ENCODE peak calls at places on chromosomes 4 and X, in five cellular contexts. Y is prostate gland, N is upper lobe of right lung, M is GM12865, O is activated B cell treated with CpG ODN at 0.5 μM for 24 hours. X is an unnamed sample.

GRCh38 chr4:88211473-88212252 is 53.2 kb upstream of the ABCG2 start:
- DNase-seq in Y (peak), N (no peak), M (peak), O (no peak), X (peak)

GRCh38 chr4:169999923-170000322 is 26.3 kb downstream of the MFAP3L start:
- DNase-seq in Y (no peak), N (no peak), M (no peak), O (no peak), X (no peak)

GRCh38 chr4:6294705-6295421 is 25.2 kb downstream of the WFS1 start:
- DNase-seq in Y (no peak), N (no peak), M (no peak), O (no peak), X (no peak)

GRCh38 chrX:110987292-110987691 is 108.7 kb upstream of the PAK3 start:
- DNase-seq in Y (no peak), N (no peak), M (no peak), O (no peak), X (no peak)

GRCh38 chr4:71188197-71188625 is 150.6 kb upstream of the SLC4A4 start:
- DNase-seq in Y (no peak), N (no peak), M (no peak), O (no peak), X (no peak)

GRCh38 chr4:17055788-17056187 is 157.3 kb upstream of the LDB2 start:
- DNase-seq in Y (no peak), N (no peak), M (no peak), O (no peak), X (no peak)

GRCh38 chrX:48558270-48558669 is 16.0 kb upstream of the RBM3 start:
- DNase-seq in Y (no peak), N (no peak), M (no peak), O (no peak), X (no peak)

GRCh38 chr4:75696036-75696435 is 22.8 kb upstream of the G3BP2 start:
- DNase-seq in Y (no peak), N (no peak), M (peak), O (no peak), X (no peak)

GRCh38 chr4:189001971-189002450 is 862.8 kb downstream of the TRIML1 start:
- DNase-seq in Y (no peak), N (peak), M (no peak), O (no peak), X (no peak)

GRCh38 chrX:120769576-120770341 is 105.9 kb downstream of the CT47B1 start:
- DNase-seq in Y (peak), N (no peak), M (peak), O (no peak), X (no peak)

GRCh38 chr4:147678796-147679549 is 5.0 kb downstream of the PRMT9 start:
- DNase-seq in Y (no peak), N (no peak), M (peak), O (no peak), X (no peak)

GRCh38 chr4:100632163-100632562 is 114.3 kb upstream of the EMCN start:
- DNase-seq in Y (no peak), N (no peak), M (no peak), O (no peak), X (no peak)

GRCh38 chrX:50436797-50437196 is 33.8 kb downstream of the DGKK start:
- DNase-seq in Y (no peak), N (no peak), M (no peak), O (no peak), X (no peak)

GRCh38 chr4:141046255-141046654 is 87.0 kb downstream of the RNF150 start:
- DNase-seq in Y (no peak), N (no peak), M (no peak), O (no peak), X (no peak)

GRCh38 chr4:87521757-87522374 is 7.3 kb downstream of the SPARCL1 start:
- DNase-seq in Y (peak), N (no peak), M (peak), O (no peak), X (no peak)

GRCh38 chr4:17448689-17449088 is 63.2 kb downstream of the QDPR start:
- DNase-seq in Y (no peak), N (no peak), M (peak), O (no peak), X (no peak)

GRCh38 chrX:107978707-107979307 is 3.4 kb downstream of the TEX13B start:
- DNase-seq in Y (no peak), N (no peak), M (peak), O (no peak), X (no peak)

GRCh38 chr4:151942971-151943370 is 182.2 kb upstream of the GATB start:
- DNase-seq in Y (no peak), N (no peak), M (no peak), O (no peak), X (no peak)

GRCh38 chrX:108156082-108156481 is 64.5 kb downstream of the ATG4A start:
- DNase-seq in Y (no peak), N (no peak), M (no peak), O (no peak), X (no peak)

GRCh38 chr4:68218044-68218443 is 27.4 kb downstream of the TMPRSS11B start:
- DNase-seq in Y (no peak), N (no peak), M (no peak), O (no peak), X (no peak)

GRCh38 chr4:168679397-168680176 is 182.7 kb downstream of the PALLD start:
- DNase-seq in Y (peak), N (no peak), M (no peak), O (no peak), X (no peak)

GRCh38 chrX:153778684-153779101 is 2.1 kb upstream of the SRPK3 start:
- DNase-seq in Y (no peak), N (no peak), M (no peak), O (no peak), X (no peak)

GRCh38 chrX:120260369-120260768 is 9.8 kb downstream of the ZBTB33 start:
- DNase-seq in Y (peak), N (no peak), M (no peak), O (no peak), X (no peak)

GRCh38 chrX:53445977-53446376 is 11.8 kb upstream of the HSD17B10 start:
- DNase-seq in Y (no peak), N (peak), M (peak), O (no peak), X (no peak)

GRCh38 chr4:5019274-5019673 is at the start of gene CYTL1:
- DNase-seq in Y (no peak), N (no peak), M (no peak), O (no peak), X (no peak)

GRCh38 chr4:76458829-76459228 is 23.8 kb downstream of the SHROOM3 start:
- DNase-seq in Y (no peak), N (no peak), M (no peak), O (no peak), X (no peak)

GRCh38 chr4:19547463-19547862 is 704.2 kb upstream of the SLIT2 start:
- DNase-seq in Y (no peak), N (no peak), M (no peak), O (no peak), X (no peak)

GRCh38 chr4:104752337-104752736 is 257.6 kb upstream of the CXXC4 start:
- DNase-seq in Y (no peak), N (no peak), M (peak), O (no peak), X (no peak)

GRCh38 chrX:8960809-8961413 is 73.0 kb downstream of the FAM9B start:
- DNase-seq in Y (no peak), N (no peak), M (no peak), O (no peak), X (no peak)

GRCh38 chr4:185210102-185210981 is 944 bp downstream of the SNX25 start:
- DNase-seq in Y (peak), N (peak), M (peak), O (peak), X (peak)

GRCh38 chr4:6775746-6776145 is 6.8 kb upstream of the KIAA0232 start:
- DNase-seq in Y (no peak), N (no peak), M (no peak), O (no peak), X (no peak)

GRCh38 chr4:38308728-38309315 is 348.6 kb downstream of the PTTG2 start:
- DNase-seq in Y (no peak), N (no peak), M (no peak), O (no peak), X (no peak)

GRCh38 chrX:39896951-39897740 is 200.6 kb downstream of the BCOR start:
- DNase-seq in Y (peak), N (no peak), M (no peak), O (no peak), X (no peak)

GRCh38 chrX:133054761-133055385 is 42.0 kb downstream of the USP26 start:
- DNase-seq in Y (no peak), N (no peak), M (no peak), O (no peak), X (no peak)

GRCh38 chrX:35890699-35891098 is 28.8 kb upstream of the CFAP47 start:
- DNase-seq in Y (peak), N (peak), M (peak), O (no peak), X (no peak)

GRCh38 chrX:47807548-47807947 is 29.2 kb upstream of the ZNF81 start:
- DNase-seq in Y (no peak), N (no peak), M (no peak), O (no peak), X (no peak)

GRCh38 chrX:106177106-106177981 is 9.2 kb downstream of the PWWP3B start:
- DNase-seq in Y (peak), N (peak), M (no peak), O (no peak), X (no peak)

GRCh38 chr4:130071746-130072145 is 975.8 kb downstream of the C4orf33 start:
- DNase-seq in Y (no peak), N (no peak), M (no peak), O (no peak), X (no peak)

GRCh38 chrX:68556036-68556435 is 57.2 kb downstream of the YIPF6 start:
- DNase-seq in Y (no peak), N (no peak), M (no peak), O (no peak), X (no peak)

GRCh38 chrX:1485033-1485432 is 32.3 kb upstream of the ASMTL start:
- DNase-seq in Y (no peak), N (peak), M (no peak), O (no peak), X (no peak)
- TF ChIP-seq CTCF in Y (no peak), N (no peak), M (no peak), O (no peak), X (no peak)

DNA sequence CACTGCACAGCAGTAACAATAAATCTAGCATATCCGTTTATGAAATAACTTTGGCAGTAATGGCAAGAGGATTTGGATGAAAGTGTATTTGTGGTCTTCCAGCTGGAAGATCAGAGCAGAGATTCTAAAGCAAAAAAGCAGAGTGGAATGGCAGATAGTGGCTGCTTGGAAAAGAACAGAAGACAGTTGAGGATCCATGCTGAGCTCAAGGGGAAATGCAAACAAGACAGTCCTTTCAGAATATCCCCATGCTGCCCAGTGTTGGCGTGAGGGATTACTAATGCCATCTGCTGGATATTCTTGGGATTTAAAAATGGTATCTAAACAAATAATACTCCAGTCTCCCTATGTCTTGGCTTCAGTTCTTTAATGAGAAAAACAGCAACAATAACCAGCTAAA is 629.1 kb upstream of the ATOH1 start:
- DNase-seq in Y (no peak), N (no peak), M (peak), O (no peak), X (no peak)
- TF ChIP-seq CTCF in Y (peak), N (peak), M (peak), O (no peak), X (peak)

GRCh38 chr4:183141997-183142396 is 42.9 kb downstream of the WWC2 start:
- DNase-seq in Y (no peak), N (no peak), M (no peak), O (no peak), X (no peak)
- TF ChIP-seq CTCF in Y (no peak), N (no peak), M (no peak), O (no peak), X (no peak)

GRCh38 chr4:112352736-112353135 is 55.6 kb downstream of the ALPK1 start:
- DNase-seq in Y (no peak), N (no peak), M (no peak), O (no peak), X (no peak)

GRCh38 chr4:112343330-112343729 is 46.2 kb downstream of the ALPK1 start:
- DNase-seq in Y (no peak), N (no peak), M (no peak), O (no peak), X (no peak)

GRCh38 chr4:112348488-112349158 is 51.5 kb downstream of the ALPK1 start:
- DNase-seq in Y (peak), N (peak), M (no peak), O (no peak), X (no peak)
- TF ChIP-seq CTCF in Y (peak), N (no peak), M (no peak), O (no peak), X (peak)

DNA sequence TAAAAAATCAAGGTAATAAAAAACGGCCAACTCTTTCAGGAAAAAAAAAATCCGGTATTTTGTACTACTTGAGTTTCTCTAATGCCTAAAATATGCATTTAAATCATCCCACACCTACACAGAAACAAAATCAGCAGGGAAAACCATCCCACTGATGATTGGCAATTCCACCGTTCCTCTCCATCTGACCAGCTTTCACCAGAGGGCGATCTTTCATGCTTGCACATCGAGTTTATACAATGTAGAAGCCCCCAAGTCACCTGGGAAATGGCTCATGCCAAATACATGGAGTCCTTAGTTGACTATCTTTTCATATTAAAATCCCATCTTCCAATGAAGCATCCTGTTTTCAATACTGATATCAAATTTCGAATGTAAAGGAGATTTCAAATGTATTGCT is 69.2 kb downstream of the PTCHD1 start:
- DNase-seq in Y (no peak), N (no peak), M (no peak), O (no peak), X (no peak)
- TF ChIP-seq CTCF in Y (no peak), N (no peak), M (peak), O (no peak), X (peak)

GRCh38 chrX:78378476-78379115 is 51.2 kb upstream of the CYSLTR1 start:
- DNase-seq in Y (no peak), N (no peak), M (no peak), O (no peak), X (no peak)

GRCh38 chrX:78377186-78377585 is 49.8 kb upstream of the CYSLTR1 start:
- DNase-seq in Y (no peak), N (no peak), M (no peak), O (no peak), X (no peak)

DNA sequence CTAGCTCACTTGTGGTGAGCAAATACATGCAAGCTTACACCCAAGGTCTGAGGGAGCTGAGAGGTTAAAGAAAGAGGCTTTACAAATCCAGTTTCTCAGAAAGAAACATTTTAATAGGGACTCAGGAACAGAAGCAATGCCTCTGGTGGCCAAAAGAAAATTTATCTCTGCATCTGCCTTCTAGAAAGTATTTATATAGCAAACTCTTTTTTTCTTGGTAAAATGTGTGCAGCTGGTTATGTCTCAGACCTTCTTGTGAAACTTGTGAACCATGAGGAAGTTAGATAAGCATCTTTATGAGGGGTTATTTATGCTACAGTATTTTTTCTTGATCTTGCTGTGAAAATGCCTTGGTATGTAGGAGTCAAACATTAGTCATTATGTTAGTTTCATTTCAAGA is 48.5 kb upstream of the CYSLTR1 start:
- DNase-seq in Y (no peak), N (no peak), M (no peak), O (no peak), X (no peak)
- TF ChIP-seq CTCF in Y (no peak), N (no peak), M (no peak), O (no peak), X (no peak)

GRCh38 chr4:54386270-54386669 is 157.2 kb downstream of the PDGFRA start:
- DNase-seq in Y (no peak), N (no peak), M (no peak), O (no peak), X (no peak)
- TF ChIP-seq CTCF in Y (no peak), N (no peak), M (no peak), O (no peak), X (no peak)

DNA sequence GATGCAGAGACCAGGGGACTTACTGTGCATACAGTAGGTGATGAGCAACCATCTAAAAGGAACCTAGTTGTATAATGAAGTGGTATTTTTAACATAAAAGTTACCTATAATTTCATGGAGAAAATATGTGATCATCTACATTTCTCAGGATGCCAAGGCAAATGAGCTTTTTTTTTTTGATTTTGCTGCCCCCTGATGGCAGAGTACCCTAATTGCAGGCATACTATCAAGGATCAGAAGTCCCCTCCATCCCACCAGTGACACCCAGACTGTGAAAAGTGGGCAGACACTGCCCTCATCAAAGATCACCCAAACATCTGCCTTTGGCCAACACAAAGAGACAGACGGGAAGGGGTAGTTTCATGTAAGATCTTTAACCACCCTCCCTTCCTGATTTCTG is 9.6 kb upstream of the ABLIM2 start:
- DNase-seq in Y (no peak), N (no peak), M (no peak), O (no peak), X (no peak)
- TF ChIP-seq CTCF in Y (no peak), N (peak), M (peak), O (no peak), X (peak)

GRCh38 chr4:62159306-62159705 is 959.2 kb downstream of the ADGRL3 start:
- DNase-seq in Y (no peak), N (no peak), M (no peak), O (no peak), X (no peak)

GRCh38 chr4:62161446-62161845 is 961.3 kb downstream of the ADGRL3 start:
- DNase-seq in Y (no peak), N (no peak), M (no peak), O (no peak), X (no peak)

GRCh38 chr4:62159876-62160275 is 959.8 kb downstream of the ADGRL3 start:
- DNase-seq in Y (no peak), N (no peak), M (no peak), O (no peak), X (no peak)

GRCh38 chr4:62162606-62163005 is 962.5 kb downstream of the ADGRL3 start:
- DNase-seq in Y (no peak), N (no peak), M (no peak), O (no peak), X (no peak)
- TF ChIP-seq CTCF in Y (no peak), N (no peak), M (no peak), O (no peak), X (no peak)

DNA sequence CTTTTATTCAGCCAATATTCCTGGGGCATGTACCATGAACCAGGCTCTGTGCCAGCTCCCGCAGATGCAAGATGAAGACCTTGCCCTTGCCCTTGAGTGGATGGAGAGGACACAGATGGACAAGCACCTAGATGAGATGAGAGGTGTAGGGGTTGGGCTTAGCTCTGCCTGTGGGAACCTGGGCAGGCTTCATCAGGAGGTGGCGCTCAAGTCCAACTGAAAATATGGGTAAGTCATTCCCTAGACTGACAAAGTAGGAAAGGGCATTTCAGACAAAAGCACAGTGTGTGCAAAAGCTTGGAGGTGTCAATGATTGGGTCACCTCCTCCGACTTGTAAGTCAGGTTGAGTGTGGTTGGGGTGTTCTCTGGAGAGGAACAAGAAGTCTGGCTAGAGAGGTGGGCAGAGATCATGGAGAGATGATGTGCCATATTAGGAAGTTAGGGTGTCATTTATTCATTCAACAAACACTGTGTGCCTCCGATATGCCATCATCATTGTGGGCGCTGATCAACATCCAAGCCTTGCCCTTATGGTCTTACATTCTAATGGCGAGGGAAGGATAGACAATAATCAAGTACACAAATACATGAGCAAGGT is 64.6 kb downstream of the ANAPC4 start:
- DNase-seq in Y (peak), N (peak), M (peak), O (no peak), X (peak)
- TF ChIP-seq CTCF in Y (peak), N (peak), M (peak), O (no peak), X (peak)

X was measured in progenitor cell of endocrine pancreas.